ENCODE peak calls at places on chromosomes 5 and 9, in six cellular contexts. One of them, this sample, is unnamed.
A peak's percentile ranks its signal among the peaks of the same experiment; 100 is the strongest.

GRCh38 chr5:43244823-43245565 is 53.0 kb downstream of the NIM1K start:
- DNase-seq in HFF-Myc: no peak
- DNase-seq in stomach: no peak
- DNase-seq in RWPE1: no peak
- DNase-seq in fibroblast of lung: no peak
- DNase-seq in cardiac fibroblast: no peak
- DNase-seq in this sample: no peak

GRCh38 chr9:126519660-126520425 is 93.9 kb upstream of the LMX1B start:
- DNase-seq in HFF-Myc: no peak
- DNase-seq in stomach: no peak
- DNase-seq in RWPE1: no peak
- DNase-seq in fibroblast of lung: no peak
- DNase-seq in cardiac fibroblast: no peak
- DNase-seq in this sample: peak; percentile 73

GRCh38 chr5:177336112-177336511 is 15.4 kb downstream of the LMAN2 start:
- DNase-seq in HFF-Myc: no peak
- DNase-seq in stomach: no peak
- DNase-seq in RWPE1: no peak
- DNase-seq in fibroblast of lung: no peak
- DNase-seq in cardiac fibroblast: peak; percentile 22
- DNase-seq in this sample: no peak

GRCh38 chr9:86730165-86730928 is 217.0 kb downstream of the GAS1 start:
- DNase-seq in HFF-Myc: no peak
- DNase-seq in stomach: no peak
- DNase-seq in RWPE1: no peak
- DNase-seq in fibroblast of lung: peak; percentile 39
- DNase-seq in cardiac fibroblast: peak; percentile 9
- DNase-seq in this sample: no peak

GRCh38 chr9:33025572-33026347 is 687 bp downstream of the DNAJA1 start:
- DNase-seq in HFF-Myc: no peak
- DNase-seq in stomach: peak; percentile 65
- DNase-seq in RWPE1: peak; percentile 74
- DNase-seq in fibroblast of lung: peak; percentile 36
- DNase-seq in cardiac fibroblast: peak; percentile 30
- DNase-seq in this sample: no peak

GRCh38 chr9:96611302-96611701 is 8.3 kb downstream of the CDC14B start:
- DNase-seq in HFF-Myc: no peak
- DNase-seq in stomach: no peak
- DNase-seq in RWPE1: no peak
- DNase-seq in fibroblast of lung: no peak
- DNase-seq in cardiac fibroblast: no peak
- DNase-seq in this sample: no peak

GRCh38 chr5:74227081-74227480 is 413.4 kb downstream of the ENC1 start:
- DNase-seq in HFF-Myc: no peak
- DNase-seq in stomach: no peak
- DNase-seq in RWPE1: no peak
- DNase-seq in fibroblast of lung: no peak
- DNase-seq in cardiac fibroblast: no peak
- DNase-seq in this sample: no peak

GRCh38 chr5:172860520-172861443 is 26.7 kb downstream of the ERGIC1 start:
- DNase-seq in HFF-Myc: no peak
- DNase-seq in stomach: peak; percentile 91
- DNase-seq in RWPE1: peak; percentile 84
- DNase-seq in fibroblast of lung: peak; percentile 61
- DNase-seq in cardiac fibroblast: peak; percentile 85
- DNase-seq in this sample: no peak

GRCh38 chr9:6902423-6902822 is 144.7 kb downstream of the KDM4C start:
- DNase-seq in HFF-Myc: no peak
- DNase-seq in stomach: no peak
- DNase-seq in RWPE1: peak; percentile 24
- DNase-seq in fibroblast of lung: peak; percentile 50
- DNase-seq in cardiac fibroblast: peak; percentile 54
- DNase-seq in this sample: no peak

GRCh38 chr9:134393582-134394280 is 67.5 kb downstream of the RXRA start:
- DNase-seq in HFF-Myc: no peak
- DNase-seq in stomach: no peak
- DNase-seq in RWPE1: no peak
- DNase-seq in fibroblast of lung: no peak
- DNase-seq in cardiac fibroblast: no peak
- DNase-seq in this sample: no peak

GRCh38 chr5:135139397-135140134 is 105.5 kb upstream of the PITX1 start:
- DNase-seq in HFF-Myc: peak; percentile 92
- DNase-seq in stomach: no peak
- DNase-seq in RWPE1: peak; percentile 98
- DNase-seq in fibroblast of lung: peak; percentile 88
- DNase-seq in cardiac fibroblast: peak; percentile 75
- DNase-seq in this sample: no peak

GRCh38 chr9:136769710-136770191 is 5.4 kb upstream of the LCN15 start:
- DNase-seq in HFF-Myc: no peak
- DNase-seq in stomach: no peak
- DNase-seq in RWPE1: peak; percentile 34
- DNase-seq in fibroblast of lung: no peak
- DNase-seq in cardiac fibroblast: peak; percentile 15
- DNase-seq in this sample: peak; percentile 36

GRCh38 chr5:54905246-54905770 is 80.1 kb downstream of the ESM1 start:
- DNase-seq in HFF-Myc: no peak
- DNase-seq in stomach: no peak
- DNase-seq in RWPE1: no peak
- DNase-seq in fibroblast of lung: peak; percentile 39
- DNase-seq in cardiac fibroblast: peak; percentile 45
- DNase-seq in this sample: no peak

GRCh38 chr5:54900906-54901725 is 84.3 kb downstream of the ESM1 start:
- DNase-seq in HFF-Myc: no peak
- DNase-seq in stomach: peak; percentile 43
- DNase-seq in RWPE1: no peak
- DNase-seq in fibroblast of lung: peak; percentile 72
- DNase-seq in cardiac fibroblast: peak; percentile 97
- DNase-seq in this sample: no peak

GRCh38 chr5:54902817-54903473 is 82.4 kb downstream of the ESM1 start:
- DNase-seq in HFF-Myc: no peak
- DNase-seq in stomach: no peak
- DNase-seq in RWPE1: no peak
- DNase-seq in fibroblast of lung: peak; percentile 72
- DNase-seq in cardiac fibroblast: peak; percentile 66
- DNase-seq in this sample: no peak

GRCh38 chr5:54905942-54906537 is 79.4 kb downstream of the ESM1 start:
- DNase-seq in HFF-Myc: peak; percentile 35
- DNase-seq in stomach: peak; percentile 86
- DNase-seq in RWPE1: peak; percentile 70
- DNase-seq in fibroblast of lung: peak; percentile 61
- DNase-seq in cardiac fibroblast: peak; percentile 89
- DNase-seq in this sample: no peak

DNA sequence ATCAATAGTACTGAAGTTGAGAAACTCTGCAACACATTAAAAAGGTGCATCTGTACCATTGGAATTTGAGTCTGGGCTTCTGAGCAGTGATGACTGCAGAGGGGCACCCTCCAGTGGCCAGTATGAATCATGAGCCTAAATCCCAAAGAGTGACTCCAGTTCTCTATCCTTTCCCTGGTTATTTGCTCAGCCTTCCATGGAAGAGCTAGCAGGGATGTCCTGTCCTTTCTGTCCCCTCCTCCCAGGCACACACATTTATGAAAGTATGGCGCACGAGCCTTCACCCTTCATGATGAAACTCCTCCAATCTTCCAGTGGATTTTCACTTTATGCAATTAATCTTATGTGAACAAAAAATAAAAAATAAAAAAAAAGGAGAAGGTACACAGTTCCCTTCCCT is 81.0 kb downstream of the ESM1 start:
- DNase-seq in HFF-Myc: no peak
- DNase-seq in stomach: no peak
- DNase-seq in RWPE1: peak; percentile 60
- DNase-seq in fibroblast of lung: peak; percentile 64
- DNase-seq in cardiac fibroblast: peak; percentile 72
- DNase-seq in this sample: no peak
- TF ChIP-seq CTCF in HFF-Myc: peak; percentile 62
- TF ChIP-seq CTCF in stomach: no peak
- TF ChIP-seq CTCF in RWPE1: peak; percentile 47
- TF ChIP-seq CTCF in fibroblast of lung: peak; percentile 68
- TF ChIP-seq CTCF in cardiac fibroblast: peak; percentile 66
- TF ChIP-seq CTCF in this sample: peak; percentile 79

DNA sequence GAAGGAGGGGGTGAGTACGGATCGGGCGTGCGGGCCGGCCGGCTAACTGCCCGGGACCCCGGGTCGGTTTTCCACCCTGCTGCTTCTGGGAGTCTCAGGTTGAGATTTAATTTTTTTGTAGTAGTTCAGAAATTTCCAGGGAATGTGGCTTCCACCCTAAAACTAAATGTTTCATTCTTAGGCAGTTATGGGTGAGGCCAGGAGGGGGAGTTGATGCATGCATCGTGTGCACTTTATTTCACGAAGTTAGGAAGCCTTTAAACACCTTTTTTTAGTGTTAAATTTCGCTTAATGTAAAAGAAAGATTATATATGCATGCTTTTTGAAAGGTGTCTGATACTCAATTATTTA is 914 bp downstream of the CDK9 start:
- DNase-seq in HFF-Myc: no peak
- DNase-seq in stomach: no peak
- DNase-seq in RWPE1: no peak
- DNase-seq in fibroblast of lung: no peak
- DNase-seq in cardiac fibroblast: peak; percentile 41
- DNase-seq in this sample: no peak
- TF ChIP-seq CTCF in HFF-Myc: peak; percentile 40
- TF ChIP-seq CTCF in stomach: no peak
- TF ChIP-seq CTCF in RWPE1: peak; percentile 77
- TF ChIP-seq CTCF in fibroblast of lung: peak; percentile 53
- TF ChIP-seq CTCF in cardiac fibroblast: peak; percentile 54
- TF ChIP-seq CTCF in this sample: peak; percentile 82

DNA sequence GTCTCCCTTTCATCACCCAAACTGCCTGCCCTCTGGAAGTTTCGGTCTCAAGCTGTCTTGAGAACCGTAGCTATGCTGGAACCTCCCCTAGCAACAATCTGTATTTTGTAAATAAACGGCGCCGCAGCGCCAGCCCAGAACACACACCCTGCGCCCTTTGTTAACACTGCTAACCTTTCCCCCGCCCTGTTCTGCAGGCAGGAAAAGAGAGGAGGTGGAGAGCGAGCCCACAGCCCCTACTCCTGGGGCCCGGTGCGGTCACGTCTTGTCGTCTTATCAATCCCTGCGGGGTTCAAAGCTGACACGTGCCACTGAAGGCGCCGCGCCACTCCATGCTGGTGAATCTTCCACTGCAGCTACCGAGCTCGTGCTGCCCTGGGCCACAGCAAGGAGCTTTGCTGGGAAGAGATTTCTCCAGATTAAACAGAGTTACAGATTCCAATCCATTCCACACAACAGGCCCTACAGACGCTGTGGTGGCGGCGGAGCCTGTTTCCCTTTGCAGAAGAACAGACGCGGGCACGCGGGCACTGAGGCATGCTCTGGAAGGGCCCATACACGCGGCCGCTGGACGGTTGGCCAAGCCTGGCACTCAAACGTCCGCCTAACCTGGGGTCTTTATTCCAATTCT is 25.3 kb downstream of the ZDHHC11B start:
- DNase-seq in HFF-Myc: no peak
- DNase-seq in stomach: peak; percentile 90
- DNase-seq in RWPE1: no peak
- DNase-seq in fibroblast of lung: no peak
- DNase-seq in cardiac fibroblast: peak; percentile 32
- DNase-seq in this sample: no peak
- TF ChIP-seq CTCF in HFF-Myc: no peak
- TF ChIP-seq CTCF in stomach: no peak
- TF ChIP-seq CTCF in RWPE1: no peak
- TF ChIP-seq CTCF in fibroblast of lung: no peak
- TF ChIP-seq CTCF in cardiac fibroblast: no peak
- TF ChIP-seq CTCF in this sample: no peak

GRCh38 chr5:159208508-159209437 is 580 bp downstream of the RNF145 start:
- DNase-seq in HFF-Myc: no peak
- DNase-seq in stomach: peak; percentile 27
- DNase-seq in RWPE1: peak; percentile 55
- DNase-seq in fibroblast of lung: peak; percentile 46
- DNase-seq in cardiac fibroblast: peak; percentile 33
- DNase-seq in this sample: no peak

GRCh38 chr5:159207222-159207615 is 2.1 kb downstream of the RNF145 start:
- DNase-seq in HFF-Myc: no peak
- DNase-seq in stomach: no peak
- DNase-seq in RWPE1: no peak
- DNase-seq in fibroblast of lung: no peak
- DNase-seq in cardiac fibroblast: no peak
- DNase-seq in this sample: no peak

GRCh38 chr5:159206818-159207217 is 2.5 kb downstream of the RNF145 start:
- DNase-seq in HFF-Myc: no peak
- DNase-seq in stomach: no peak
- DNase-seq in RWPE1: no peak
- DNase-seq in fibroblast of lung: peak; percentile 21
- DNase-seq in cardiac fibroblast: no peak
- DNase-seq in this sample: no peak

GRCh38 chr5:159206368-159206767 is 3.0 kb downstream of the RNF145 start:
- DNase-seq in HFF-Myc: no peak
- DNase-seq in stomach: no peak
- DNase-seq in RWPE1: no peak
- DNase-seq in fibroblast of lung: no peak
- DNase-seq in cardiac fibroblast: no peak
- DNase-seq in this sample: no peak

GRCh38 chr5:159207616-159208507 is 1.5 kb downstream of the RNF145 start:
- DNase-seq in HFF-Myc: peak; percentile 52
- DNase-seq in stomach: peak; percentile 82
- DNase-seq in RWPE1: peak; percentile 80
- DNase-seq in fibroblast of lung: peak; percentile 91
- DNase-seq in cardiac fibroblast: peak; percentile 74
- DNase-seq in this sample: no peak
- TF ChIP-seq CTCF in HFF-Myc: no peak
- TF ChIP-seq CTCF in stomach: no peak
- TF ChIP-seq CTCF in RWPE1: no peak
- TF ChIP-seq CTCF in fibroblast of lung: peak; percentile 3
- TF ChIP-seq CTCF in cardiac fibroblast: no peak
- TF ChIP-seq CTCF in this sample: peak; percentile 38

DNA sequence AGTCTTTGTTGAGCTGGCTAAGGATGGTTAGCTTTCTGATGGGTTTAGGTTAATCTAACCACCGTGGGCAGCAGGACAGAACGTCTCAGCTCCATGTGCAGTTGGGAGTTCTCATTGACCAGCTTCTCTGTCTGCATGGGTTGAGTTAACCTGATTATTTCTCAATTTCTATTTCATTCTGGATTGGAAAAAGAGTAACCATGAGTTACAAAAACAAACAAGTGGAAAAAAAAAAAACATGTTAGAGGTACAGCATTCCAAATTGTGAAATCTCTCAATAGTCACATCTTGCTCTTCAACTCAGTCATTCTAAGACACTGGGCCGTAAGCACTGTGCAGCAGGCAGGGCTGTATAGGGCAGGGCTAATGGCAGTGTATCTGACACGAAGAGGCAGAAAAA is 343.7 kb upstream of the KLF4 start:
- DNase-seq in HFF-Myc: no peak
- DNase-seq in stomach: no peak
- DNase-seq in RWPE1: no peak
- DNase-seq in fibroblast of lung: no peak
- DNase-seq in cardiac fibroblast: peak; percentile 19
- DNase-seq in this sample: no peak
- TF ChIP-seq CTCF in HFF-Myc: no peak
- TF ChIP-seq CTCF in stomach: no peak
- TF ChIP-seq CTCF in RWPE1: no peak
- TF ChIP-seq CTCF in fibroblast of lung: no peak
- TF ChIP-seq CTCF in cardiac fibroblast: no peak
- TF ChIP-seq CTCF in this sample: no peak

This sample was measured in chondrocyte.